ENCODE peak calls at places on chromosomes 16 and 17, in four cellular contexts. Y, R, Z and W are unnamed samples. For H3K27me3, the result is how much of the 10 kb centered on the place peaks cover.

GRCh38 chr17:27293359-27293897 is 486 bp upstream of the WSB1 start:
- DNase-seq in Z (peak), Y (no peak), R (no peak), W (no peak)

GRCh38 chr16:88772871-88773811 is 11.9 kb downstream of the PIEZO1 start:
- DNase-seq in Z (peak), R (no peak), Y (no peak), W (peak)

GRCh38 chr17:82964851-82965341 is 114.5 kb upstream of the METRNL start:
- DNase-seq in Y (no peak), R (no peak), Z (no peak), W (no peak)

GRCh38 chr16:87363771-87364476 is 19.7 kb downstream of the FBXO31 start:
- DNase-seq in Y (peak), Z (no peak), R (no peak), W (no peak)

GRCh38 chr17:75542728-75543336 is 17.3 kb downstream of the LLGL2 start:
- DNase-seq in Y (no peak), R (no peak), Z (no peak), W (no peak)

GRCh38 chr17:4588862-4589625 is 4.7 kb downstream of the SMTNL2 start:
- DNase-seq in Z (no peak), R (no peak), Y (no peak), W (no peak)

GRCh38 chr17:41538565-41538991 is 10.5 kb upstream of the KRT19 start:
- DNase-seq in R (peak), Z (no peak), Y (no peak), W (peak)

GRCh38 chr17:32125848-32126153 is 16.5 kb upstream of the RHOT1 start:
- DNase-seq in R (no peak), Z (no peak), Y (no peak), W (no peak)

GRCh38 chr17:48160177-48160967 is 52.8 kb downstream of the SNX11 start:
- DNase-seq in R (peak), Z (no peak), Y (no peak), W (no peak)

GRCh38 chr16:57325458-57325857 is 33.1 kb upstream of the CCL22 start:
- DNase-seq in Y (no peak), R (no peak), Z (no peak), W (peak)

GRCh38 chr17:28279411-28279810 is 39.6 kb upstream of the TMEM97 start:
- DNase-seq in R (no peak), Z (no peak), Y (no peak), W (peak)

GRCh38 chr16:19694989-19695388 is 23.0 kb downstream of the KNOP1 start:
- DNase-seq in Z (no peak), Y (no peak), R (peak), W (peak)

GRCh38 chr16:85989863-85990643 is 91.1 kb downstream of the IRF8 start:
- DNase-seq in Z (no peak), Y (no peak), R (no peak), W (no peak)

GRCh38 chr17:885971-886571 is 93.5 kb downstream of the NXN start:
- DNase-seq in Y (no peak), Z (no peak), R (no peak), W (no peak)

GRCh38 chr16:66342294-66342900 is 24.1 kb upstream of the CDH5 start:
- DNase-seq in R (peak), Z (peak), Y (peak), W (peak)

GRCh38 chr17:49523706-49524472 is 28.8 kb downstream of the NGFR start:
- DNase-seq in Y (peak), Z (no peak), R (no peak), W (peak)

GRCh38 chr17:30234954-30235353 is 543 bp downstream of the SLC6A4 start:
- DNase-seq in R (no peak), Y (no peak), Z (peak), W (peak)

GRCh38 chr16:82093901-82094300 is 58.8 kb downstream of the HSD17B2 start:
- DNase-seq in Z (no peak), Y (no peak), R (no peak), W (no peak)

GRCh38 chr16:2963611-2964415 is at the start of gene KREMEN2:
- DNase-seq in Y (peak), Z (peak), R (peak), W (peak)

GRCh38 chr16:67529639-67530012 is 997 bp downstream of the RIPOR1 start:
- DNase-seq in Y (peak), R (peak), Z (peak), W (peak)

GRCh38 chr16:68179196-68179795 is 56.6 kb downstream of the ESRP2 start:
- DNase-seq in R (no peak), Y (no peak), Z (no peak), W (peak)

GRCh38 chr17:43814026-43814425 is 18.9 kb downstream of the MPP3 start:
- DNase-seq in Y (no peak), Z (no peak), R (peak), W (no peak)

GRCh38 chr16:15950167-15950854 is 895 bp downstream of the ABCC1 start:
- DNase-seq in R (peak), Z (peak), Y (peak), W (peak)

GRCh38 chr17:56779898-56780777 is 53.6 kb downstream of the C17orf67 start:
- DNase-seq in Y (peak), Z (peak), R (peak), W (peak)

GRCh38 chr17:45942284-45942683 is 47.9 kb downstream of the MAPT start:
- DNase-seq in R (peak), Y (peak), Z (peak), W (peak)

GRCh38 chr17:69501591-69502468 is 87.3 kb downstream of the MAP2K6 start:
- DNase-seq in R (peak), Z (peak), Y (no peak), W (peak)

GRCh38 chr16:27232875-27233605 is 29.7 kb downstream of the KDM8 start:
- DNase-seq in R (no peak), Y (no peak), Z (no peak), W (no peak)
- H3K4me3 ChIP-seq in R (no peak), Y (no peak), Z (no peak), W (no peak)

GRCh38 chr16:28609631-28610594 is at the start of gene SULT1A1:
- DNase-seq in Y (peak), R (peak), Z (no peak), W (no peak)
- TF ChIP-seq EZH2phosphoT487 in Y (no peak), R (no peak), Z (no peak), W (no peak)

GRCh38 chr16:73059779-73060178 is 11.9 kb upstream of the ZFHX3 start:
- DNase-seq in Y (no peak), Z (no peak), R (no peak), W (no peak)
- H3K27me3 ChIP-seq in Y (under half), Z (half or more), R (half or more), W (under half)

GRCh38 chr17:71975998-71976649 is 144.7 kb upstream of the SOX9 start:
- DNase-seq in R (peak), Y (peak), Z (peak), W (peak)
- H3K4me3 ChIP-seq in R (no peak), Y (peak), Z (no peak), W (peak)

GRCh38 chr17:79792371-79792871 is 4.5 kb downstream of the CBX8 start:
- DNase-seq in R (peak), Y (peak), Z (no peak), W (no peak)
- TF ChIP-seq EZH2phosphoT487 in R (no peak), Y (no peak), Z (no peak), W (no peak)

DNA sequence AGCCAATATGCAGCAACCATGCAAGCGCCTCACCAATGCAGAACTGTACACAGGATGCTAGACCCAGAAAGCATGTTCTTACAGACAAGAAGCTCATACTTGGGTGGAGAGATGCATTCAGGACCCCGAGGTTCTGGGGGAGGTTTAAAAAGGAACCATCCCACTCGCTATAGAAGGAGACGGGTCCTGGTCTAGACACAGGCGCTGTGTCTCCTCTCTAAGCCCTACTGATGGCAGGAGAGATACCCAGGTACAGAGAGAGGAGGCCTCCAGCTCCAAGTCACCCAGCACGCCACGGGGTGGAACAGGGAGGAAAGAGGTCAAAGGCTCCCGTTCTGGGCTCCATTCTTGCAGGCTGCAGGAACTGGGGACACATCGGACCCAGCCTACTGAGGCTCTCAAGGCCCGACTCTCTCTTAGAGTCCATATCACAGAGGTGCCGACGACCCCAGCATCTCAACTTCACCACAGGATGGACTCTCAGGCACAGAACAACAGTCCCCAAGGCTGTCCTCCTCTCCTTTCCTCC is 28.0 kb downstream of the SRCIN1 start:
- DNase-seq in R (no peak), Y (no peak), Z (no peak), W (no peak)
- H3K27me3 ChIP-seq in R (half or more), Y (under half), Z (half or more), W (under half)

DNA sequence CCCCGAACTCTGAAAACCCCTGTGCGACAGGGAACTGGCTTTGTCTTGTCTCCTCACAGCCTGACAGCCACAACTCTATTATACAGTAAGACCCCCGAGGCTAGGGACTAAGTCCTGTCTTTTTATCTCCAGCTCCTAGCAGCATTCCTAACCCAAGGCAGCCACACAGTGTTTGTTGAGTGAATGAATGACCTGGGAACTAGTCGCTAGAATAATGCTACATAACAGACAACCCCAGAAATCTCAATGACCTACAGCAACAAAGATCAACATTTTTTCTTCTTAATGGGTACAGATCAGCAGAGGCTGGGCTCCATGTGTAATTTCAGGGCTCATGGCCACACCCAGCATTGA is 71.4 kb upstream of the TNRC6C start:
- DNase-seq in R (no peak), Z (no peak), Y (no peak), W (no peak)
- H3K4me3 ChIP-seq in R (peak), Z (peak), Y (no peak), W (peak)